ENCODE peak calls at places on chromosomes 2 and 18, in six cellular contexts. T is globus pallidus, J is GM12878, L is skeletal muscle cell, S is AG04450, Z is tibial artery. I is an unnamed sample.

GRCh38 chr2:72979896-72980295 is 62.6 kb downstream of the EMX1 start:
- DNase-seq in T (peak), J (no peak), L (no peak), S (no peak), Z (no peak), I (no peak)

GRCh38 chr2:24763843-24764242 is 29.3 kb downstream of the PTRHD1 start:
- DNase-seq in T (no peak), J (no peak), L (no peak), S (no peak), Z (no peak), I (no peak)

GRCh38 chr18:55833543-55833942 is 245.6 kb upstream of the TCF4 start:
- DNase-seq in T (no peak), J (no peak), L (peak), S (peak), Z (no peak), I (peak)

GRCh38 chr18:75097491-75098225 is 111.3 kb downstream of the PTGR3 start:
- DNase-seq in T (no peak), J (no peak), L (no peak), S (no peak), Z (no peak), I (no peak)

GRCh38 chr2:64978514-64979268 is 10.5 kb upstream of the SLC1A4 start:
- DNase-seq in T (no peak), J (no peak), L (no peak), S (no peak), Z (no peak), I (no peak)

GRCh38 chr18:39966275-39966674 is 1988.8 kb upstream of the PIK3C3 start:
- DNase-seq in T (no peak), J (no peak), L (no peak), S (no peak), Z (no peak), I (no peak)

GRCh38 chr2:143282684-143283083 is 153.5 kb downstream of the ARHGAP15 start:
- DNase-seq in T (no peak), J (no peak), L (no peak), S (no peak), Z (no peak), I (no peak)

GRCh38 chr2:205682239-205683021 is at the start of gene NRP2:
- DNase-seq in T (peak), J (no peak), L (no peak), S (peak), Z (peak), I (no peak)

GRCh38 chr18:54235871-54236270 is 11.4 kb upstream of the MBD2 start:
- DNase-seq in T (no peak), J (no peak), L (no peak), S (no peak), Z (no peak), I (no peak)

GRCh38 chr2:219689676-219690628 is 62.5 kb downstream of the SLC4A3 start:
- DNase-seq in T (peak), J (peak), L (no peak), S (no peak), Z (no peak), I (peak)

GRCh38 chr2:169358016-169358415 is 4.3 kb downstream of the LRP2 start:
- DNase-seq in T (no peak), J (no peak), L (no peak), S (no peak), Z (no peak), I (no peak)

GRCh38 chr2:6081955-6082354 is 389.8 kb downstream of the SOX11 start:
- DNase-seq in T (no peak), J (no peak), L (no peak), S (no peak), Z (no peak), I (no peak)

GRCh38 chr18:27121108-27121507 is 64.0 kb downstream of the CHST9 start:
- DNase-seq in T (no peak), J (no peak), L (no peak), S (no peak), Z (no peak), I (no peak)

GRCh38 chr2:111168528-111168929 is 47.8 kb downstream of the BCL2L11 start:
- DNase-seq in T (no peak), J (peak), L (peak), S (peak), Z (no peak), I (peak)

GRCh38 chr18:55665506-55665905 is 77.5 kb upstream of the TCF4 start:
- DNase-seq in T (no peak), J (no peak), L (no peak), S (no peak), Z (no peak), I (no peak)

GRCh38 chr18:32760391-32760790 is 12.4 kb downstream of the KLHL14 start:
- DNase-seq in T (no peak), J (peak), L (no peak), S (no peak), Z (no peak), I (no peak)

GRCh38 chr2:239544141-239544800 is 143.5 kb upstream of the HDAC4 start:
- DNase-seq in T (no peak), J (no peak), L (no peak), S (no peak), Z (peak), I (peak)

GRCh38 chr18:5611221-5611620 is 67.4 kb upstream of the EPB41L3 start:
- DNase-seq in T (no peak), J (no peak), L (no peak), S (no peak), Z (no peak), I (no peak)

GRCh38 chr2:201118957-201119848 is 3.2 kb downstream of the CFLAR start:
- DNase-seq in T (no peak), J (no peak), L (no peak), S (peak), Z (no peak), I (no peak)

GRCh38 chr18:59560556-59560955 is 136.7 kb downstream of the CCBE1 start:
- DNase-seq in T (no peak), J (no peak), L (no peak), S (no peak), Z (no peak), I (no peak)

GRCh38 chr2:201661366-201661765 is 18.1 kb upstream of the TMEM237 start:
- DNase-seq in T (no peak), J (no peak), L (no peak), S (no peak), Z (no peak), I (no peak)

GRCh38 chr2:188272121-188272520 is 19.6 kb upstream of the GULP1 start:
- DNase-seq in T (no peak), J (no peak), L (no peak), S (no peak), Z (no peak), I (no peak)

GRCh38 chr2:60152226-60152833 is 401.1 kb downstream of the BCL11A start:
- DNase-seq in T (no peak), J (no peak), L (no peak), S (no peak), Z (no peak), I (peak)

GRCh38 chr2:204258900-204259299 is 286.4 kb upstream of the PARD3B start:
- DNase-seq in T (no peak), J (no peak), L (no peak), S (no peak), Z (no peak), I (no peak)

GRCh38 chr2:231104115-231104713 is 20.6 kb downstream of the HTR2B start:
- DNase-seq in T (peak), J (peak), L (no peak), S (peak), Z (peak), I (peak)

GRCh38 chr2:237691200-237691907 is 64.0 kb downstream of the LRRFIP1 start:
- DNase-seq in T (no peak), J (no peak), L (no peak), S (no peak), Z (no peak), I (no peak)

GRCh38 chr18:56248613-56249235 is 389.7 kb downstream of the TXNL1 start:
- DNase-seq in T (no peak), J (peak), L (no peak), S (no peak), Z (no peak), I (no peak)

GRCh38 chr2:30355306-30355705 is 91.7 kb upstream of the LCLAT1 start:
- DNase-seq in T (no peak), J (no peak), L (no peak), S (no peak), Z (no peak), I (no peak)

GRCh38 chr2:28080911-28081310 is 190.4 kb downstream of the BABAM2 start:
- DNase-seq in T (no peak), J (no peak), L (peak), S (peak), Z (peak), I (no peak)

GRCh38 chr2:161625314-161625919 is 1.2 kb downstream of the SLC4A10 start:
- DNase-seq in T (no peak), J (no peak), L (no peak), S (no peak), Z (no peak), I (no peak)

GRCh38 chr18:44725300-44726096 is 44.8 kb downstream of the SETBP1 start:
- DNase-seq in T (peak), J (peak), L (no peak), S (no peak), Z (no peak), I (no peak)

GRCh38 chr2:112795720-112796119 is 11.4 kb upstream of the IL1A start:
- DNase-seq in T (no peak), J (no peak), L (no peak), S (no peak), Z (no peak), I (no peak)

GRCh38 chr2:75605770-75606535 is 40.6 kb upstream of the MRPL19 start:
- DNase-seq in T (peak), J (no peak), L (peak), S (peak), Z (no peak), I (peak)

GRCh38 chr2:175837046-175837445 is 165.0 kb downstream of the LNPK start:
- DNase-seq in T (no peak), J (no peak), L (peak), S (peak), Z (no peak), I (peak)

GRCh38 chr18:8341481-8342230 is 267.6 kb upstream of the RAB12 start:
- DNase-seq in T (no peak), J (no peak), L (peak), S (peak), Z (no peak), I (no peak)